ENCODE peak calls at places on chromosomes 2 and 18, in eight cellular contexts. K is fibroblast of pulmonary artery, J is foreskin fibroblast, T is osteocyte, A is heart left ventricle, V is fibroblast of mammary gland, F is endothelial cell, Y is right lobe of liver. E is an unnamed sample.

GRCh38 chr2:236776695-236777251 is 207.1 kb downstream of the ACKR3 start:
- DNase-seq in A (no peak), J (peak; percentile 54), K (peak; percentile 57), V (peak; percentile 97), F (no peak), T (no peak), Y (no peak), E (peak; percentile 34)

GRCh38 chr2:101251844-101252407 is 760 bp upstream of the CNOT11 start:
- DNase-seq in J (no peak), A (no peak), K (no peak), F (peak; percentile 22), V (no peak), Y (no peak), T (no peak), E (no peak)

GRCh38 chr2:66544258-66544657 is 109.3 kb downstream of the MEIS1 start:
- DNase-seq in Y (no peak), V (no peak), A (no peak), J (no peak), T (no peak), F (no peak), K (no peak), E (no peak)

GRCh38 chr2:49000692-49001091 is 153.6 kb downstream of the FSHR start:
- DNase-seq in V (no peak), Y (no peak), F (no peak), T (no peak), J (no peak), A (no peak), K (no peak), E (no peak)

GRCh38 chr2:136020831-136021230 is 35.4 kb upstream of the DARS1 start:
- DNase-seq in K (no peak), Y (no peak), J (no peak), A (no peak), T (no peak), V (no peak), F (no peak), E (no peak)

GRCh38 chr2:210663574-210663973 is 107.2 kb downstream of the CPS1 start:
- DNase-seq in V (peak; percentile 42), A (no peak), T (no peak), F (peak; percentile 22), K (peak; percentile 60), J (peak; percentile 4), Y (no peak), E (peak; percentile 5)

GRCh38 chr2:126513033-126513432 is 142.9 kb upstream of the GYPC start:
- DNase-seq in F (no peak), T (no peak), Y (no peak), A (no peak), K (peak; percentile 28), V (peak; percentile 4), J (no peak), E (no peak)

GRCh38 chr2:85470850-85471800 is 52.6 kb downstream of the SH2D6 start:
- DNase-seq in J (peak; percentile 48), A (no peak), Y (peak; percentile 89), T (no peak), F (no peak), V (peak; percentile 20), K (no peak), E (no peak)

GRCh38 chr2:67689186-67689585 is 292.1 kb downstream of the ETAA1 start:
- DNase-seq in F (no peak), K (no peak), V (no peak), T (no peak), A (no peak), J (no peak), Y (no peak), E (no peak)

GRCh38 chr2:47174731-47175361 is 19.7 kb upstream of the STPG4 start:
- DNase-seq in F (no peak), A (no peak), Y (peak; percentile 57), V (peak; percentile 56), T (no peak), K (peak; percentile 58), J (peak; percentile 50), E (no peak)

GRCh38 chr2:12034303-12034861 is 287.9 kb downstream of the LPIN1 start:
- DNase-seq in A (no peak), Y (no peak), T (no peak), K (no peak), J (no peak), F (no peak), V (no peak), E (no peak)

GRCh38 chr18:28729321-28729720 is 552.4 kb upstream of the CDH2 start:
- DNase-seq in F (no peak), K (peak; percentile 30), A (no peak), V (peak; percentile 30), J (peak; percentile 20), Y (no peak), T (no peak), E (no peak)

DNA sequence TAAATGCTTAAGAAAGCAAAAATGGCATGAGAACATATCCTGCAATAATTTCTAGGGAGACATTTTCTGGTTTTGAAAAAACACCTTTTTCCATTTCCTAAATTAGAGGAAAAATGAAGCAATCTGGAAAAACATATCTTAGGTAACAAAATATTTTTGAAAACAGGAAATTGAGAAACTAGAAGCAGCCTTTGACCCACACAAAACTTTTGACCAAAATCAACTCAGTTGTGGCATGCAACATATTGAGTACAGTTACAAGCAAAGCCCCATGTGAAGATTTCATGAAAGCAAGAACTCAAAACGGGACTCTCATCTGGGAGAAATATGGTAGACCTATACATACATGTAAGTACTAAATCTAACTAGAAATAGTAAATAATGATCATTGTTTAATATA is 28.5 kb upstream of the CHAC2 start:
- DNase-seq in K (peak; percentile 43), V (no peak), A (no peak), Y (no peak), F (no peak), T (no peak), J (no peak), E (no peak)
- TF ChIP-seq CTCF in K (no peak), V (no peak), A (no peak), Y (no peak), F (no peak), T (no peak), J (no peak), E (no peak)

GRCh38 chr2:96139181-96139758 is 968 bp upstream of the ASTL start:
- DNase-seq in K (no peak), V (no peak), Y (no peak), F (no peak), A (peak; percentile 23), T (no peak), J (no peak), E (no peak)
- TF ChIP-seq CTCF in K (no peak), V (no peak), Y (no peak), F (no peak), A (no peak), T (no peak), J (no peak), E (no peak)

DNA sequence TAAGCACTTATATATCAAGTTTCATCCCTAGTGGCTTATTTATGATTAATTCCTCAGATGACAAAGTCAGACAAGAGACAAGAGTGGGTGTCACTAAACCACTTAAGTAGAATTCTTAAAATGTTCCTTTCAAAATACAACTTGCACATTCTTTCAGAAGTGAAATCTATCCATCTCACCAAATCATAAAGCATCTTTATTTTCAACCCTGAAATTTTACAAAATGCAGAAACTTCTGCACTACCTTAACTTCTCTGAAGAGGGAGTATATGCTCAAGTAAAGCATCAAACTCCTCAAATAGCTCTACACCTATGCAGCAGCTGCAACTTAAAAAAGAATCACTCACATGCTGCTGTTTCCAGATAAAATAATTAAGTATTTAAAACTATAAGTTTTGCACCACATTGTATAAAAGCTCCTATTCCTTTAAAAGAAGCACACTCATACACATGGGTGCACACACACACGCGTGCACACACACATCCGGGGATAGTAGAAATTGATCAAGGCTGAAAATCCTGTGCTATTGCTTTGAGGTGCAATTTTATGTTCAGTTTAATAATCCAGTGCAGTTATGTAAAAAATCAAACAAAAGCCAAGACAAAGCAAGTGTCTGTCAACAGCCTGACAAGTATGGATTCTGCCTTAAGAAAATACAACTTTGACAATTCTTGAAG is 244.5 kb downstream of the TCF4 start:
- DNase-seq in V (peak; percentile 56), F (no peak), Y (no peak), K (peak; percentile 66), T (no peak), A (no peak), J (peak; percentile 50), E (no peak)
- TF ChIP-seq CTCF in V (peak; percentile 76), F (peak; percentile 85), Y (peak; percentile 33), K (peak; percentile 63), T (peak; percentile 80), A (peak; percentile 54), J (peak; percentile 58), E (peak; percentile 61)

GRCh38 chr2:109482371-109482841 is 131.4 kb downstream of the SEPTIN10 start:
- DNase-seq in V (no peak), A (no peak), F (peak; percentile 63), T (no peak), Y (no peak), K (peak; percentile 46), J (peak; percentile 40), E (no peak)

GRCh38 chr2:109487871-109488655 is 125.7 kb downstream of the SEPTIN10 start:
- DNase-seq in T (no peak), F (no peak), A (no peak), J (no peak), K (no peak), V (no peak), Y (no peak), E (no peak)

GRCh38 chr2:109489296-109489695 is 124.5 kb downstream of the SEPTIN10 start:
- DNase-seq in A (peak; percentile 45), F (no peak), T (no peak), K (no peak), Y (no peak), J (no peak), V (no peak), E (no peak)

GRCh38 chr2:109486711-109487130 is 127.0 kb downstream of the SEPTIN10 start:
- DNase-seq in A (no peak), F (no peak), T (no peak), J (no peak), V (no peak), K (no peak), Y (no peak), E (no peak)

DNA sequence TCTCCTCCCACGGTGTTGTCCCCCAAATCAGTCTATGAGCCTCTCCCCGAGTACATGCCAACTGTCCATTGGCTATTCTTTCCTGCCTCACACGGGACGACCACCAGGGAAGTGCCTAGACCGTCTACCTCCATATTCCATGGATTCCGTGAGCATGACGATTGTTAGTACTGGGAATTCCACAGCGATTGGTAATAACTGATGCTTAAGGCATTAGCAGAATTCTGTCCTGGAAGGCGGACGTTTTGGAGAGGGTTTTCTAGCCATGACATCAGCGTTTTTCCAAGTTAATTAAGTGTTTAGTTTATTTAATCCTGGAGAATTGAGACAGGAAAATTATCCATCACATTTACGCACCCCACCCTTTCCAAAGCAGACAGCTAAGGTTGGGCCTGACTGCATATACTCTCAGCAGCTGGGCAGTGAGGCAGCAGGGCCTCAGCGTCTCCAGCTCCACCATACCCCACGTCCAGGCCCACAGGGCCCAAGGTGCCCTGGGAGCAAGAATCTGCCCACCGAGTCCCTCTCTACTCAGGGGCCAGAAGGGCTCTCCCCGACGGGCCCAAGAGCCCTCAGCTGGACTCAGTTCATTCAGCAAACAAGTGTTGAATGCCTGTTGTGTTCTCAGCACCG is 126.4 kb downstream of the SEPTIN10 start:
- DNase-seq in J (peak; percentile 85), K (peak; percentile 47), A (no peak), Y (no peak), V (peak; percentile 26), F (no peak), T (no peak), E (no peak)
- TF ChIP-seq CTCF in J (no peak), K (no peak), A (no peak), Y (no peak), V (no peak), F (no peak), T (no peak), E (no peak)

E was measured in heart right ventricle.